ENCODE peak calls at places on chromosomes 4 and X, in five cellular contexts. M, U, Q, X and W are unnamed samples.

GRCh38 chrX:109974906-109975655 is 27.8 kb upstream of the TMEM164 start:
- DNase-seq in M (no peak), U (no peak), Q (no peak), X (no peak), W (no peak)

GRCh38 chr4:187209921-187210613 is 486.4 kb upstream of the FAT1 start:
- DNase-seq in M (no peak), U (no peak), Q (peak; percentile 43), X (no peak), W (no peak)

GRCh38 chr4:122710434-122711308 is 21.8 kb upstream of the BBS12 start:
- DNase-seq in M (no peak), U (no peak), Q (no peak), X (no peak), W (no peak)

GRCh38 chr4:2047031-2047660 is 12.0 kb upstream of the NAT8L start:
- DNase-seq in M (no peak), U (no peak), Q (peak; percentile 25), X (no peak), W (no peak)

GRCh38 chr4:183468210-183469095 is 24.0 kb downstream of the CDKN2AIP start:
- DNase-seq in M (no peak), U (no peak), Q (no peak), X (no peak), W (no peak)

GRCh38 chr4:175784986-175785525 is 27.0 kb downstream of the GPM6A start:
- DNase-seq in M (no peak), U (peak; percentile 62), Q (no peak), X (no peak), W (no peak)

GRCh38 chrX:13007519-13008188 is 32.7 kb downstream of the TMSB4X start:
- DNase-seq in M (no peak), U (no peak), Q (no peak), X (no peak), W (peak; percentile 68)

GRCh38 chr4:147580396-147580795 is 36.8 kb upstream of the TMEM184C start:
- DNase-seq in M (no peak), U (no peak), Q (no peak), X (no peak), W (no peak)

GRCh38 chr4:83413676-83414075 is 41.9 kb downstream of the HELQ start:
- DNase-seq in M (no peak), U (no peak), Q (no peak), X (no peak), W (no peak)

GRCh38 chrX:24231780-24232179 is 82.1 kb downstream of the SUPT20HL2 start:
- DNase-seq in M (no peak), U (no peak), Q (no peak), X (no peak), W (no peak)

GRCh38 chr4:184216436-184217004 is 1.2 kb downstream of the ENPP6 start:
- DNase-seq in M (no peak), U (no peak), Q (no peak), X (no peak), W (no peak)

GRCh38 chr4:48016141-48017107 is at the start of the genes CNGA1 and NIPAL1:
- DNase-seq in M (no peak), U (peak; percentile 45), Q (peak; percentile 76), X (peak; percentile 82), W (peak; percentile 86)

GRCh38 chrX:10085223-10085622 is 71.6 kb upstream of the CLCN4 start:
- DNase-seq in M (no peak), U (no peak), Q (no peak), X (no peak), W (no peak)

GRCh38 chrX:118974908-118975671 is 672 bp downstream of the LONRF3 start:
- DNase-seq in M (no peak), U (peak; percentile 17), Q (peak; percentile 46), X (peak; percentile 63), W (no peak)

GRCh38 chr4:26197018-26197779 is 123.6 kb upstream of the RBPJ start:
- DNase-seq in M (no peak), U (no peak), Q (no peak), X (no peak), W (no peak)

GRCh38 chrX:120731386-120731785 is 101.5 kb upstream of the C1GALT1C1 start:
- DNase-seq in M (no peak), U (no peak), Q (no peak), X (no peak), W (no peak)

GRCh38 chr4:169070071-169070894 is 60.2 kb upstream of the CBR4 start:
- DNase-seq in M (no peak), U (no peak), Q (no peak), X (no peak), W (peak; percentile 99)

GRCh38 chrX:107827137-107827831 is 1.6 kb downstream of the MID2 start:
- DNase-seq in M (no peak), U (no peak), Q (no peak), X (no peak), W (no peak)

GRCh38 chr4:73257995-73258667 is 467 bp downstream of the ANKRD17 start:
- DNase-seq in M (peak; percentile 60), U (peak; percentile 55), Q (peak; percentile 33), X (no peak), W (no peak)

GRCh38 chrX:24380273-24381036 is 20.0 kb downstream of the SUPT20HL1 start:
- DNase-seq in M (no peak), U (no peak), Q (no peak), X (no peak), W (no peak)

GRCh38 chrX:29090811-29091210 is 503.6 kb downstream of the IL1RAPL1 start:
- DNase-seq in M (peak; percentile 1), U (peak; percentile 42), Q (no peak), X (no peak), W (no peak)

GRCh38 chrX:153557618-153558017 is 40.2 kb downstream of the ATP2B3 start:
- DNase-seq in M (peak; percentile 46), U (no peak), Q (no peak), X (no peak), W (no peak)

GRCh38 chr4:93897559-93897958 is 69.0 kb downstream of the ATOH1 start:
- DNase-seq in M (no peak), U (peak; percentile 26), Q (no peak), X (no peak), W (no peak)

GRCh38 chr4:52957220-52957686 is 95.1 kb downstream of the RASL11B start:
- DNase-seq in M (no peak), U (no peak), Q (no peak), X (no peak), W (no peak)

GRCh38 chr4:45751877-45752276 is 372.0 kb downstream of the GABRG1 start:
- DNase-seq in M (no peak), U (no peak), Q (no peak), X (no peak), W (no peak)

GRCh38 chr4:97394653-97395052 is 748.6 kb downstream of the STPG2 start:
- DNase-seq in M (no peak), U (no peak), Q (no peak), X (no peak), W (no peak)

GRCh38 chr4:153084939-153085630 is 119.2 kb upstream of the TRIM2 start:
- DNase-seq in M (peak; percentile 64), U (peak; percentile 70), Q (peak; percentile 75), X (peak; percentile 86), W (peak; percentile 14)

GRCh38 chr4:102625232-102625930 is 124.2 kb downstream of the NFKB1 start:
- DNase-seq in M (no peak), U (peak; percentile 21), Q (peak; percentile 64), X (no peak), W (peak; percentile 10)

GRCh38 chr4:108473163-108473720 is 147.1 kb upstream of the RPL34 start:
- DNase-seq in M (no peak), U (no peak), Q (no peak), X (no peak), W (no peak)

GRCh38 chr4:105186701-105187158 is 40.1 kb downstream of the TET2 start:
- DNase-seq in M (no peak), U (no peak), Q (no peak), X (no peak), W (no peak)

GRCh38 chr4:153110739-153111138 is 93.5 kb upstream of the TRIM2 start:
- DNase-seq in M (no peak), U (no peak), Q (no peak), X (no peak), W (no peak)

GRCh38 chr4:31071807-31072486 is 351.8 kb downstream of the PCDH7 start:
- DNase-seq in M (no peak), U (no peak), Q (no peak), X (no peak), W (no peak)

GRCh38 chr4:151561551-151562256 is 152.7 kb downstream of the FHIP1A start:
- DNase-seq in M (no peak), U (no peak), Q (no peak), X (no peak), W (no peak)

GRCh38 chr4:186144180-186144579 is 39.7 kb downstream of the FAM149A start:
- DNase-seq in M (no peak), U (peak; percentile 66), Q (no peak), X (no peak), W (peak; percentile 44)

GRCh38 chrX:155000841-155001240 is 21.7 kb downstream of the F8 start:
- DNase-seq in M (no peak), U (no peak), Q (no peak), X (no peak), W (no peak)

GRCh38 chrX:136170109-136170800 is 22.9 kb downstream of the FHL1 start:
- DNase-seq in M (no peak), U (no peak), Q (no peak), X (no peak), W (no peak)

GRCh38 chr4:12692815-12693214 is 791.3 kb downstream of the RAB28 start:
- DNase-seq in M (no peak), U (no peak), Q (no peak), X (no peak), W (no peak)